ENCODE peak calls at places on chromosomes 13 and 19, in five cellular contexts. One of them, this sample, is unnamed.

GRCh38 chr13:112531263-112531794 is 56.6 kb downstream of the TUBGCP3 start:
- DNase-seq in ACHN: no peak
- DNase-seq in activated naive CD4-positive, alpha-beta T cell treated with Interleukin-2 at 50 U/mL for 16 hours: no peak
- DNase-seq in central memory CD4-positive, alpha-beta T cell: no peak
- DNase-seq in RWPE1: no peak
- DNase-seq in this sample: no peak

GRCh38 chr19:47209323-47210179 is 21.4 kb downstream of the BBC3 start:
- DNase-seq in activated naive CD4-positive, alpha-beta T cell treated with Interleukin-2 at 50 U/mL for 16 hours: no peak
- DNase-seq in ACHN: no peak
- DNase-seq in central memory CD4-positive, alpha-beta T cell: no peak
- DNase-seq in RWPE1: no peak
- DNase-seq in this sample: no peak

GRCh38 chr13:113955235-113955634 is 18.6 kb downstream of the C13orf46 start:
- DNase-seq in activated naive CD4-positive, alpha-beta T cell treated with Interleukin-2 at 50 U/mL for 16 hours: no peak
- DNase-seq in central memory CD4-positive, alpha-beta T cell: no peak
- DNase-seq in ACHN: no peak
- DNase-seq in RWPE1: no peak
- DNase-seq in this sample: no peak

GRCh38 chr19:49335071-49335783 is at the start of gene CD37:
- DNase-seq in activated naive CD4-positive, alpha-beta T cell treated with Interleukin-2 at 50 U/mL for 16 hours: peak; percentile 56
- DNase-seq in ACHN: no peak
- DNase-seq in central memory CD4-positive, alpha-beta T cell: peak; percentile 62
- DNase-seq in RWPE1: no peak
- DNase-seq in this sample: peak; percentile 55

GRCh38 chr13:85013006-85013405 is 786.2 kb downstream of the SLITRK6 start:
- DNase-seq in activated naive CD4-positive, alpha-beta T cell treated with Interleukin-2 at 50 U/mL for 16 hours: no peak
- DNase-seq in ACHN: no peak
- DNase-seq in RWPE1: no peak
- DNase-seq in central memory CD4-positive, alpha-beta T cell: no peak
- DNase-seq in this sample: no peak

GRCh38 chr19:54481326-54481930 is 8.3 kb upstream of the CDC42EP5 start:
- DNase-seq in ACHN: peak; percentile 34
- DNase-seq in activated naive CD4-positive, alpha-beta T cell treated with Interleukin-2 at 50 U/mL for 16 hours: peak; percentile 28
- DNase-seq in central memory CD4-positive, alpha-beta T cell: peak; percentile 30
- DNase-seq in RWPE1: peak; percentile 42
- DNase-seq in this sample: peak; percentile 60

GRCh38 chr19:33436360-33437345 is 63.1 kb downstream of the CEBPG start:
- DNase-seq in activated naive CD4-positive, alpha-beta T cell treated with Interleukin-2 at 50 U/mL for 16 hours: no peak
- DNase-seq in central memory CD4-positive, alpha-beta T cell: no peak
- DNase-seq in RWPE1: no peak
- DNase-seq in ACHN: no peak
- DNase-seq in this sample: no peak

GRCh38 chr19:46727757-46728156 is 10.8 kb upstream of the PRKD2 start:
- DNase-seq in activated naive CD4-positive, alpha-beta T cell treated with Interleukin-2 at 50 U/mL for 16 hours: no peak
- DNase-seq in RWPE1: no peak
- DNase-seq in central memory CD4-positive, alpha-beta T cell: no peak
- DNase-seq in ACHN: no peak
- DNase-seq in this sample: no peak

GRCh38 chr19:10726268-10726667 is 8.4 kb downstream of the DNM2 start:
- DNase-seq in RWPE1: no peak
- DNase-seq in ACHN: no peak
- DNase-seq in activated naive CD4-positive, alpha-beta T cell treated with Interleukin-2 at 50 U/mL for 16 hours: no peak
- DNase-seq in central memory CD4-positive, alpha-beta T cell: no peak
- DNase-seq in this sample: no peak

GRCh38 chr13:29507356-29507755 is 88.1 kb downstream of the SLC7A1 start:
- DNase-seq in central memory CD4-positive, alpha-beta T cell: no peak
- DNase-seq in RWPE1: no peak
- DNase-seq in ACHN: no peak
- DNase-seq in activated naive CD4-positive, alpha-beta T cell treated with Interleukin-2 at 50 U/mL for 16 hours: no peak
- DNase-seq in this sample: no peak

GRCh38 chr13:24511019-24511823 is 1.4 kb downstream of the PARP4 start:
- DNase-seq in central memory CD4-positive, alpha-beta T cell: peak; percentile 43
- DNase-seq in RWPE1: peak; percentile 59
- DNase-seq in activated naive CD4-positive, alpha-beta T cell treated with Interleukin-2 at 50 U/mL for 16 hours: peak; percentile 76
- DNase-seq in ACHN: peak; percentile 90
- DNase-seq in this sample: peak; percentile 52

GRCh38 chr13:33367931-33368330 is 82.4 kb upstream of the STARD13 start:
- DNase-seq in RWPE1: no peak
- DNase-seq in central memory CD4-positive, alpha-beta T cell: no peak
- DNase-seq in ACHN: no peak
- DNase-seq in activated naive CD4-positive, alpha-beta T cell treated with Interleukin-2 at 50 U/mL for 16 hours: no peak
- DNase-seq in this sample: no peak

GRCh38 chr13:53151692-53152421 is 123.2 kb downstream of the OLFM4 start:
- DNase-seq in activated naive CD4-positive, alpha-beta T cell treated with Interleukin-2 at 50 U/mL for 16 hours: no peak
- DNase-seq in ACHN: peak; percentile 46
- DNase-seq in central memory CD4-positive, alpha-beta T cell: no peak
- DNase-seq in RWPE1: peak; percentile 3
- DNase-seq in this sample: peak; percentile 39

GRCh38 chr19:8304841-8305621 is 3.1 kb downstream of the CD320 start:
- DNase-seq in activated naive CD4-positive, alpha-beta T cell treated with Interleukin-2 at 50 U/mL for 16 hours: peak; percentile 31
- DNase-seq in ACHN: no peak
- DNase-seq in RWPE1: no peak
- DNase-seq in central memory CD4-positive, alpha-beta T cell: no peak
- DNase-seq in this sample: no peak

GRCh38 chr13:44317752-44318550 is 55.7 kb upstream of the SERP2 start:
- DNase-seq in activated naive CD4-positive, alpha-beta T cell treated with Interleukin-2 at 50 U/mL for 16 hours: no peak
- DNase-seq in ACHN: no peak
- DNase-seq in RWPE1: no peak
- DNase-seq in central memory CD4-positive, alpha-beta T cell: no peak
- DNase-seq in this sample: no peak

GRCh38 chr13:68588623-68589022 is 1358.5 kb upstream of the PCDH9 start:
- DNase-seq in RWPE1: no peak
- DNase-seq in central memory CD4-positive, alpha-beta T cell: no peak
- DNase-seq in activated naive CD4-positive, alpha-beta T cell treated with Interleukin-2 at 50 U/mL for 16 hours: no peak
- DNase-seq in ACHN: no peak
- DNase-seq in this sample: no peak

GRCh38 chr13:112171570-112171965 is 104.6 kb downstream of the SOX1 start:
- DNase-seq in activated naive CD4-positive, alpha-beta T cell treated with Interleukin-2 at 50 U/mL for 16 hours: no peak
- DNase-seq in RWPE1: no peak
- DNase-seq in ACHN: no peak
- DNase-seq in central memory CD4-positive, alpha-beta T cell: no peak
- DNase-seq in this sample: no peak

GRCh38 chr19:8089664-8090601 is 37.4 kb downstream of the CCL25 start:
- DNase-seq in RWPE1: no peak
- DNase-seq in central memory CD4-positive, alpha-beta T cell: no peak
- DNase-seq in ACHN: no peak
- DNase-seq in activated naive CD4-positive, alpha-beta T cell treated with Interleukin-2 at 50 U/mL for 16 hours: no peak
- DNase-seq in this sample: no peak

GRCh38 chr13:110372676-110373075 is 65.6 kb downstream of the COL4A2 start:
- DNase-seq in central memory CD4-positive, alpha-beta T cell: no peak
- DNase-seq in RWPE1: no peak
- DNase-seq in ACHN: no peak
- DNase-seq in activated naive CD4-positive, alpha-beta T cell treated with Interleukin-2 at 50 U/mL for 16 hours: no peak
- DNase-seq in this sample: no peak

GRCh38 chr19:6379744-6380143 is 4.0 kb upstream of the PSPN start:
- DNase-seq in central memory CD4-positive, alpha-beta T cell: no peak
- DNase-seq in activated naive CD4-positive, alpha-beta T cell treated with Interleukin-2 at 50 U/mL for 16 hours: no peak
- DNase-seq in ACHN: no peak
- DNase-seq in RWPE1: no peak
- DNase-seq in this sample: no peak

GRCh38 chr19:32349724-32350475 is 4.5 kb downstream of the ZNF507 start:
- DNase-seq in activated naive CD4-positive, alpha-beta T cell treated with Interleukin-2 at 50 U/mL for 16 hours: no peak
- DNase-seq in ACHN: no peak
- DNase-seq in RWPE1: no peak
- DNase-seq in central memory CD4-positive, alpha-beta T cell: no peak
- DNase-seq in this sample: no peak

GRCh38 chr13:26718872-26719271 is 41.7 kb downstream of the GPR12 start:
- DNase-seq in activated naive CD4-positive, alpha-beta T cell treated with Interleukin-2 at 50 U/mL for 16 hours: no peak
- DNase-seq in ACHN: no peak
- DNase-seq in central memory CD4-positive, alpha-beta T cell: no peak
- DNase-seq in RWPE1: no peak
- DNase-seq in this sample: no peak

GRCh38 chr19:55197531-55197930 is 11.8 kb downstream of the PTPRH start:
- DNase-seq in ACHN: no peak
- DNase-seq in central memory CD4-positive, alpha-beta T cell: no peak
- DNase-seq in RWPE1: no peak
- DNase-seq in activated naive CD4-positive, alpha-beta T cell treated with Interleukin-2 at 50 U/mL for 16 hours: no peak
- DNase-seq in this sample: no peak

GRCh38 chr19:47780215-47780551 is 1.7 kb downstream of the SELENOW start:
- DNase-seq in activated naive CD4-positive, alpha-beta T cell treated with Interleukin-2 at 50 U/mL for 16 hours: no peak
- DNase-seq in RWPE1: no peak
- DNase-seq in central memory CD4-positive, alpha-beta T cell: no peak
- DNase-seq in ACHN: no peak
- DNase-seq in this sample: no peak

GRCh38 chr19:4379383-4380253 is 20.7 kb downstream of the SH3GL1 start:
- DNase-seq in central memory CD4-positive, alpha-beta T cell: peak; percentile 30
- DNase-seq in RWPE1: peak; percentile 96
- DNase-seq in ACHN: peak; percentile 73
- DNase-seq in activated naive CD4-positive, alpha-beta T cell treated with Interleukin-2 at 50 U/mL for 16 hours: peak; percentile 39
- DNase-seq in this sample: no peak

GRCh38 chr13:23902975-23903905 is 5.9 kb upstream of the C1QTNF9B start:
- DNase-seq in activated naive CD4-positive, alpha-beta T cell treated with Interleukin-2 at 50 U/mL for 16 hours: no peak
- DNase-seq in RWPE1: no peak
- DNase-seq in central memory CD4-positive, alpha-beta T cell: no peak
- DNase-seq in ACHN: no peak
- DNase-seq in this sample: no peak

GRCh38 chr13:26051231-26052135 is at the start of gene SHISA2:
- DNase-seq in RWPE1: peak; percentile 58
- DNase-seq in activated naive CD4-positive, alpha-beta T cell treated with Interleukin-2 at 50 U/mL for 16 hours: peak; percentile 16
- DNase-seq in ACHN: peak; percentile 74
- DNase-seq in central memory CD4-positive, alpha-beta T cell: no peak
- DNase-seq in this sample: no peak

This sample was measured in immature natural killer cell.